ENCODE peak calls at places on chromosomes 11 and 22, in nine cellular contexts. U is ureter; H is fibroblast of villous mesenchyme; Q is esophagus muscularis mucosa; T is astrocyte of the cerebellum; N is GM12891; C is A549; W is effector memory CD4-positive, alpha-beta T cell; O is CD4-positive, alpha-beta T cell. K is an unnamed sample.

GRCh38 chr11:118619444-118620205 is 12.2 kb downstream of the PHLDB1 start:
- DNase-seq in N (no peak), T (peak), Q (no peak), O (no peak), H (peak), U (no peak), W (no peak), C (no peak), K (no peak)

GRCh38 chr11:102924851-102925380 is 30.6 kb downstream of the MMP13 start:
- DNase-seq in U (no peak), W (no peak), O (no peak), T (peak), Q (no peak), H (peak), C (no peak), N (no peak), K (no peak)

GRCh38 chr11:3153291-3153861 is 11.7 kb downstream of the OSBPL5 start:
- DNase-seq in O (no peak), N (no peak), T (peak), C (no peak), H (peak), U (peak), Q (no peak), W (no peak), K (no peak)

GRCh38 chr22:25069758-25070461 is 117.4 kb downstream of the KIAA1671 start:
- DNase-seq in U (no peak), N (no peak), C (no peak), H (no peak), T (no peak), W (no peak), O (no peak), Q (no peak), K (no peak)

GRCh38 chr22:38467904-38468760 is at the start of gene KDELR3:
- DNase-seq in N (peak), Q (no peak), U (peak), H (peak), T (no peak), W (no peak), C (peak), O (no peak), K (no peak)

GRCh38 chr11:73201249-73201648 is 16.8 kb upstream of the P2RY2 start:
- DNase-seq in O (no peak), T (no peak), Q (no peak), C (no peak), U (no peak), W (no peak), N (no peak), H (peak), K (no peak)

GRCh38 chr11:33257897-33258630 is 883 bp downstream of the HIPK3 start:
- DNase-seq in N (peak), C (peak), W (peak), H (peak), Q (peak), T (no peak), O (peak), U (peak), K (peak)

GRCh38 chr11:17814546-17814945 is 80.0 kb downstream of the KCNC1 start:
- DNase-seq in U (no peak), Q (no peak), C (no peak), T (no peak), O (no peak), W (no peak), H (no peak), N (no peak), K (no peak)

GRCh38 chr11:128105950-128106349 is 481.4 kb downstream of the ETS1 start:
- DNase-seq in Q (no peak), N (no peak), W (no peak), C (no peak), H (no peak), U (no peak), T (no peak), O (no peak), K (no peak)

GRCh38 chr11:92495107-92495793 is 270.6 kb downstream of the FAT3 start:
- DNase-seq in O (no peak), U (no peak), H (no peak), T (no peak), C (no peak), W (no peak), N (no peak), Q (no peak), K (no peak)

GRCh38 chr11:95149659-95150294 is 60.1 kb downstream of the ENDOD1 start:
- DNase-seq in Q (no peak), N (no peak), O (no peak), W (no peak), U (no peak), H (no peak), C (no peak), T (no peak), K (no peak)

GRCh38 chr22:30290679-30291333 is 1.5 kb upstream of the CASTOR1 start:
- DNase-seq in H (peak), C (no peak), O (no peak), U (peak), W (no peak), Q (peak), N (no peak), T (no peak), K (no peak)

GRCh38 chr22:23534851-23535717 is 45.0 kb downstream of the IGLL1 start:
- DNase-seq in T (no peak), C (no peak), W (no peak), H (no peak), O (no peak), N (no peak), Q (no peak), U (no peak), K (no peak)

GRCh38 chr11:12111482-12112149 is 1.2 kb downstream of the MICAL2 start:
- DNase-seq in Q (no peak), N (no peak), O (no peak), H (no peak), T (no peak), C (no peak), W (no peak), U (no peak), K (no peak)

GRCh38 chr11:10441021-10441523 is 14.0 kb upstream of the AMPD3 start:
- DNase-seq in Q (no peak), C (no peak), H (no peak), W (no peak), O (no peak), T (no peak), N (no peak), U (no peak), K (no peak)

GRCh38 chr22:39240841-39241631 is 3.7 kb downstream of the PDGFB start:
- DNase-seq in N (no peak), T (no peak), C (peak), W (peak), U (peak), H (peak), Q (no peak), O (peak), K (peak)

GRCh38 chr22:27919943-27920755 is 1.1 kb upstream of the PITPNB start:
- DNase-seq in U (no peak), Q (no peak), C (peak), W (no peak), H (peak), O (no peak), N (no peak), T (peak), K (no peak)

GRCh38 chr11:16979708-16980622 is 34.2 kb downstream of the PLEKHA7 start:
- DNase-seq in U (no peak), W (no peak), T (no peak), Q (no peak), H (no peak), C (no peak), N (no peak), O (no peak), K (no peak)

GRCh38 chr11:116849491-116849890 is 12.1 kb upstream of the APOA1 start:
- DNase-seq in O (no peak), Q (no peak), U (no peak), N (no peak), C (no peak), T (no peak), W (no peak), H (no peak), K (no peak)

GRCh38 chr22:47034905-47035419 is 272.5 kb downstream of the TBC1D22A start:
- DNase-seq in U (no peak), T (no peak), C (no peak), O (no peak), N (no peak), Q (no peak), W (no peak), H (no peak), K (no peak)

GRCh38 chr11:102208835-102209234 is 98.6 kb downstream of the YAP1 start:
- DNase-seq in Q (no peak), U (no peak), W (no peak), N (no peak), H (no peak), O (no peak), C (no peak), T (no peak), K (no peak)

K was measured in T-helper 17 cell.